ENCODE peak calls at places on chromosomes 13 and 19, in seven cellular contexts. One of them, this sample, is unnamed.

GRCh38 chr13:97113231-97114001 is 108.7 kb upstream of the MBNL2 start:
- DNase-seq in GM12878: no peak
- DNase-seq in SK-N-SH: no peak
- DNase-seq in H1: no peak
- DNase-seq in HCT116: no peak
- DNase-seq in HepG2: no peak
- DNase-seq in K562: no peak
- DNase-seq in this sample: no peak

GRCh38 chr19:5880196-5880595 is 9.9 kb upstream of the FUT5 start:
- DNase-seq in SK-N-SH: no peak
- DNase-seq in K562: no peak
- DNase-seq in GM12878: no peak
- DNase-seq in HCT116: no peak
- DNase-seq in HepG2: no peak
- DNase-seq in H1: no peak
- DNase-seq in this sample: no peak

GRCh38 chr13:53683608-53684007 is 655.0 kb downstream of the OLFM4 start:
- DNase-seq in K562: no peak
- DNase-seq in HepG2: no peak
- DNase-seq in GM12878: no peak
- DNase-seq in SK-N-SH: no peak
- DNase-seq in HCT116: no peak
- DNase-seq in H1: no peak
- DNase-seq in this sample: no peak

GRCh38 chr13:111114362-111115050 is 604 bp upstream of the ARHGEF7 start:
- DNase-seq in K562: no peak
- DNase-seq in GM12878: no peak
- DNase-seq in HepG2: no peak
- DNase-seq in HCT116: no peak
- DNase-seq in SK-N-SH: peak
- DNase-seq in H1: no peak
- DNase-seq in this sample: peak

GRCh38 chr13:59413121-59413520 is 750.6 kb downstream of the DIAPH3 start:
- DNase-seq in SK-N-SH: no peak
- DNase-seq in K562: no peak
- DNase-seq in HepG2: no peak
- DNase-seq in H1: no peak
- DNase-seq in HCT116: no peak
- DNase-seq in GM12878: peak
- DNase-seq in this sample: no peak

GRCh38 chr19:43560687-43561086 is 14.6 kb downstream of the XRCC1 start:
- DNase-seq in K562: peak
- DNase-seq in GM12878: no peak
- DNase-seq in H1: no peak
- DNase-seq in HepG2: peak
- DNase-seq in HCT116: no peak
- DNase-seq in SK-N-SH: no peak
- DNase-seq in this sample: no peak

GRCh38 chr19:55640577-55641375 is at the start of gene ZNF580:
- DNase-seq in H1: no peak
- DNase-seq in K562: peak
- DNase-seq in GM12878: no peak
- DNase-seq in SK-N-SH: peak
- DNase-seq in HCT116: no peak
- DNase-seq in HepG2: peak
- DNase-seq in this sample: peak

GRCh38 chr19:56393119-56394012 is at the start of gene ZNF582:
- DNase-seq in H1: peak
- DNase-seq in HepG2: peak
- DNase-seq in K562: peak
- DNase-seq in GM12878: peak
- DNase-seq in HCT116: no peak
- DNase-seq in SK-N-SH: peak
- DNase-seq in this sample: peak

GRCh38 chr13:30731658-30732390 is 3.5 kb upstream of the ALOX5AP start:
- DNase-seq in SK-N-SH: no peak
- DNase-seq in HCT116: no peak
- DNase-seq in GM12878: no peak
- DNase-seq in K562: no peak
- DNase-seq in HepG2: no peak
- DNase-seq in H1: no peak
- DNase-seq in this sample: no peak

GRCh38 chr13:53200498-53201453 is 172.2 kb downstream of the OLFM4 start:
- DNase-seq in HCT116: no peak
- DNase-seq in GM12878: no peak
- DNase-seq in HepG2: no peak
- DNase-seq in H1: peak
- DNase-seq in K562: no peak
- DNase-seq in SK-N-SH: peak
- DNase-seq in this sample: no peak

GRCh38 chr19:22945560-22945959 is 57.4 kb downstream of the ZNF728 start:
- DNase-seq in K562: peak
- DNase-seq in HCT116: peak
- DNase-seq in GM12878: no peak
- DNase-seq in HepG2: no peak
- DNase-seq in H1: no peak
- DNase-seq in SK-N-SH: no peak
- DNase-seq in this sample: peak

GRCh38 chr13:112005925-112006324 is 61.0 kb upstream of the SOX1 start:
- DNase-seq in HepG2: no peak
- DNase-seq in H1: no peak
- DNase-seq in K562: no peak
- DNase-seq in SK-N-SH: no peak
- DNase-seq in GM12878: no peak
- DNase-seq in HCT116: no peak
- DNase-seq in this sample: no peak

GRCh38 chr13:45374917-45375316 is 33.9 kb upstream of the TPT1 start:
- DNase-seq in K562: no peak
- DNase-seq in SK-N-SH: no peak
- DNase-seq in HepG2: no peak
- DNase-seq in H1: no peak
- DNase-seq in GM12878: no peak
- DNase-seq in HCT116: no peak
- DNase-seq in this sample: no peak

DNA sequence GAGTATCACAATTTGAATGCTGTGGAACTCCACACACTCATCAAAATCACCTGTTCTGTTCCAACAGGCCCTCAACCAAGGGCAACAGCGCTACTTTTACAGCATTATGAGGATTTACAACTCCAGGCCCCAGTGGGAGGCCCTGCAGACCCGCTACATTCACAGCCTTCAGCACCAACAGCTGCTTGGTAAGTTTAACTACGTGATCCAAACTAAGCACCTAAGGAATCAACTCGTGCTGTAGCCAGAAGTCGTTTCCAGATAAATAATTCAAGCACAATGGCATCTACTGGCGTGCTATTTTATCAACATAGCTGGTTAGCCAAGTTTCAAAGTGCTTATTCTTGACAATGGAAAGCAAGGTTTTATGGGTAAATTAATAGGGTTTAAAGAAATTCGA is 5.3 kb downstream of the FAM216B start:
- DNase-seq in HepG2: no peak
- DNase-seq in SK-N-SH: no peak
- DNase-seq in GM12878: no peak
- DNase-seq in K562: no peak
- DNase-seq in H1: no peak
- DNase-seq in HCT116: no peak
- DNase-seq in this sample: no peak
- TF ChIP-seq JUND in HepG2: no peak
- TF ChIP-seq JUND in SK-N-SH: no peak
- TF ChIP-seq JUND in GM12878: no peak
- TF ChIP-seq JUND in K562: no peak
- TF ChIP-seq JUND in H1: no peak
- TF ChIP-seq JUND in HCT116: no peak
- TF ChIP-seq JUND in this sample: no peak

GRCh38 chr13:48112896-48113525 is 18.1 kb upstream of the MED4 start:
- DNase-seq in HCT116: no peak
- DNase-seq in HepG2: no peak
- DNase-seq in H1: no peak
- DNase-seq in GM12878: no peak
- DNase-seq in SK-N-SH: no peak
- DNase-seq in K562: no peak
- DNase-seq in this sample: no peak
- TF ChIP-seq JUND in HCT116: no peak
- TF ChIP-seq JUND in HepG2: no peak
- TF ChIP-seq JUND in H1: no peak
- TF ChIP-seq JUND in GM12878: no peak
- TF ChIP-seq JUND in SK-N-SH: peak
- TF ChIP-seq JUND in K562: no peak
- TF ChIP-seq JUND in this sample: no peak

GRCh38 chr19:42290136-42290522 is 11.8 kb upstream of the PRR19 start:
- DNase-seq in H1: no peak
- DNase-seq in K562: no peak
- DNase-seq in HepG2: no peak
- DNase-seq in SK-N-SH: no peak
- DNase-seq in GM12878: no peak
- DNase-seq in HCT116: no peak
- DNase-seq in this sample: no peak

GRCh38 chr19:42292042-42292960 is 9.6 kb upstream of the PRR19 start:
- DNase-seq in HepG2: no peak
- DNase-seq in HCT116: no peak
- DNase-seq in K562: no peak
- DNase-seq in H1: no peak
- DNase-seq in SK-N-SH: no peak
- DNase-seq in GM12878: no peak
- DNase-seq in this sample: no peak

GRCh38 chr19:42289556-42290041 is 12.3 kb upstream of the PRR19 start:
- DNase-seq in K562: no peak
- DNase-seq in H1: no peak
- DNase-seq in GM12878: no peak
- DNase-seq in HepG2: no peak
- DNase-seq in SK-N-SH: no peak
- DNase-seq in HCT116: no peak
- DNase-seq in this sample: no peak

GRCh38 chr19:42291437-42291815 is 10.5 kb upstream of the PRR19 start:
- DNase-seq in HepG2: no peak
- DNase-seq in H1: no peak
- DNase-seq in GM12878: no peak
- DNase-seq in K562: no peak
- DNase-seq in SK-N-SH: no peak
- DNase-seq in HCT116: no peak
- DNase-seq in this sample: peak

DNA sequence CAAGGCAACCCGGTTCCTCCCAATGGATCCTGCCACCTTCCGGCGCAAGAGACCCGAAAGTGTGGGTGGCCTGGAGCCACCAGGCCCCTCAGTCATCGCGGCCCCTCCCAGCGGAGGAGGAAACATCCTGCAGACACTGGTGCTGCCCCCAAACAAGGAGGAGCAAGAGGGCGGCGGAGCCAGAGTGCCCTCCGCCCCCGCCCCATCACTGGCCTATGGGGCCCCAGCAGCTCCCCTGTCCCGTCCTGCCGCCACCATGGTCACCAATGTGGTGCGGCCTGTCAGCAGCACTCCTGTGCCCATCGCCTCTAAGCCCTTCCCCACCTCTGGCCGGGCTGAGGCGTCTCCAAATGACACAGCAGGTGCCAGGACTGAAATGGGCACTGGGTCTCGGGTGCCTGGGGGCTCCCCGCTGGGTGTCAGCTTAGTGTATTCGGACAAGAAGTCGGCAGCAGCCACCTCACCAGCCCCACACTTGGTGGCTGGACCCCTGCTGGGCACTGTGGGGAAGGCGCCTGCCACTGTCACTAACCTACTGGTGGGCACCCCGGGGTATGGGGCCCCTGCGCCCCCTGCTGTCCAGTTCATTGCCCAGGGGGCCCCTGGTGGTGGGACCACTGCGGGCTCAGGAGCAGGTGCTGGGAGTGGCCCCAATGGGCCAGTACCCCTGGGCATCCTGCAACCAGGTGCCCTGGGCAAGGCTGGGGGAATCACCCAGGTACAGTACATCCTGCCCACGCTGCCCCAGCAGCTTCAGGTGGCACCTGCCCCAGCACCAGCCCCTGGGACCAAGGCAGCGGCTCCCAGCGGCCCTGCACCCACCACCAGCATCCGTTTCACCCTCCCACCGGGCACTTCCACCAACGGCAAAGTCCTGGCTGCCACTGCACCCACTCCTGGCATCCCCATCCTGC is 11.2 kb upstream of the PRR19 start:
- DNase-seq in HCT116: no peak
- DNase-seq in H1: no peak
- DNase-seq in HepG2: peak
- DNase-seq in K562: no peak
- DNase-seq in SK-N-SH: peak
- DNase-seq in GM12878: no peak
- DNase-seq in this sample: peak
- TF ChIP-seq JUND in HCT116: no peak
- TF ChIP-seq JUND in H1: no peak
- TF ChIP-seq JUND in HepG2: no peak
- TF ChIP-seq JUND in K562: no peak
- TF ChIP-seq JUND in SK-N-SH: no peak
- TF ChIP-seq JUND in GM12878: no peak
- TF ChIP-seq JUND in this sample: no peak

GRCh38 chr19:54169149-54169731 is 3.7 kb downstream of the TMC4 start:
- DNase-seq in SK-N-SH: no peak
- DNase-seq in HCT116: no peak
- DNase-seq in K562: no peak
- DNase-seq in H1: no peak
- DNase-seq in HepG2: no peak
- DNase-seq in GM12878: no peak
- DNase-seq in this sample: no peak

GRCh38 chr19:54172413-54172763 is 572 bp downstream of the TMC4 start:
- DNase-seq in SK-N-SH: no peak
- DNase-seq in HepG2: no peak
- DNase-seq in H1: no peak
- DNase-seq in HCT116: no peak
- DNase-seq in GM12878: no peak
- DNase-seq in K562: no peak
- DNase-seq in this sample: no peak

GRCh38 chr19:54165222-54165621 is 5.7 kb upstream of the LENG1 start:
- DNase-seq in GM12878: no peak
- DNase-seq in H1: no peak
- DNase-seq in HepG2: no peak
- DNase-seq in HCT116: no peak
- DNase-seq in SK-N-SH: no peak
- DNase-seq in K562: no peak
- DNase-seq in this sample: no peak

GRCh38 chr19:54164369-54165068 is 5.0 kb upstream of the LENG1 start:
- DNase-seq in H1: peak
- DNase-seq in SK-N-SH: no peak
- DNase-seq in HCT116: peak
- DNase-seq in K562: peak
- DNase-seq in GM12878: no peak
- DNase-seq in HepG2: no peak
- DNase-seq in this sample: no peak

DNA sequence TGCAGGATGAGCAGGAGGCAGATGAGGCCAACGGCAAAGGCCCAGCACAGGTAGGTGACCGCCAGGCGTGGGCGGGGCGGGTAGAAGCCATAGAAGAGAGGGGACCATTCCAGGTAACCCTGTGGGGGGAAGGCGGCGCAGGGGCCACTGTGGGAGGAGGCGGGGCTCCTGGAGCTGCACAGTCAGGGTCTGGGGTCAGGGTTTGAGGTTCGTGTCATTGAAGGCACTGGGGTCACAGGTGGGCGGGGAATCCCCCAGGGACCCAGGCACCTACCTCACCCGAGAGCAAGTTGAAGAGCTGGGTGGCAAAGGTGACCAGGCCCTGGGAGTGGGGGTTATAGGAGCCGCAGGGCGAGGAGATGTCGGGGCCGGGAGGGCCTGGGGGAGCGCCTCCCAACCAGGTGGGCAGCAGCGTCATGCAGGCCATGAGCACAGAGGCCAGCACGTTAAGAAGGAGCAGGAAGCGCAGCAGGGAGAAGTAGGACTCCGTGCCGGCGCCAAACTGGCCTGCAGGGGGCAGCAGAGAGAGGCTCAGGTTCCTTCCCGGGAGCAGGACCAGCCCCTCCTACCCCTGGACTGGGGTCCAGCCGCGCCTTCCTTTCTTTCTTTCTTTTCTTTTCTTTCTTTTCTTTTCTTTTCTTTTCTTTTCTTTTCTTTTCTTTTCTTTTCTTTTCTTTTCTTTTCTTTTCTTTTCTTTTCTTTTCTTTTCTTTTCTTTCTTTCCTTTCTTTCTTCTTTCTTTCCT is 4.6 kb downstream of the TMC4 start:
- DNase-seq in H1: no peak
- DNase-seq in GM12878: no peak
- DNase-seq in HepG2: peak
- DNase-seq in HCT116: peak
- DNase-seq in SK-N-SH: peak
- DNase-seq in K562: peak
- DNase-seq in this sample: peak
- TF ChIP-seq JUND in H1: no peak
- TF ChIP-seq JUND in GM12878: no peak
- TF ChIP-seq JUND in HepG2: no peak
- TF ChIP-seq JUND in HCT116: no peak
- TF ChIP-seq JUND in SK-N-SH: no peak
- TF ChIP-seq JUND in K562: no peak
- TF ChIP-seq JUND in this sample: no peak

This sample was measured in T47D.